ENCODE peak calls at places on chromosomes 6 and 20, in six cellular contexts. One of them, this sample, is unnamed.

GRCh38 chr6:102641426-102641825 is 1247.9 kb downstream of the GRIK2 start:
- DNase-seq in ELR: peak
- DNase-seq in left cardiac atrium: no peak
- DNase-seq in lower lobe of right lung: no peak
- DNase-seq in left ventricle myocardium inferior: no peak
- DNase-seq in type B pancreatic cell: no peak
- DNase-seq in this sample: no peak

GRCh38 chr6:156852858-156853216 is 75.7 kb downstream of the ARID1B start:
- DNase-seq in ELR: no peak
- DNase-seq in left cardiac atrium: no peak
- DNase-seq in lower lobe of right lung: no peak
- DNase-seq in left ventricle myocardium inferior: no peak
- DNase-seq in type B pancreatic cell: no peak
- DNase-seq in this sample: no peak

GRCh38 chr20:24891546-24892393 is 57.3 kb upstream of the CST7 start:
- DNase-seq in ELR: no peak
- DNase-seq in left cardiac atrium: no peak
- DNase-seq in lower lobe of right lung: no peak
- DNase-seq in left ventricle myocardium inferior: no peak
- DNase-seq in type B pancreatic cell: no peak
- DNase-seq in this sample: peak

GRCh38 chr20:32435449-32436107 is 77.4 kb downstream of the ASXL1 start:
- DNase-seq in ELR: no peak
- DNase-seq in left cardiac atrium: no peak
- DNase-seq in lower lobe of right lung: no peak
- DNase-seq in left ventricle myocardium inferior: no peak
- DNase-seq in type B pancreatic cell: no peak
- DNase-seq in this sample: no peak

GRCh38 chr6:43428112-43428570 is 800 bp downstream of the ABCC10 start:
- DNase-seq in ELR: no peak
- DNase-seq in left cardiac atrium: no peak
- DNase-seq in lower lobe of right lung: no peak
- DNase-seq in left ventricle myocardium inferior: no peak
- DNase-seq in type B pancreatic cell: no peak
- DNase-seq in this sample: no peak

GRCh38 chr6:87722831-87723726 is 21.0 kb upstream of the AKIRIN2 start:
- DNase-seq in ELR: peak
- DNase-seq in left cardiac atrium: peak
- DNase-seq in lower lobe of right lung: peak
- DNase-seq in left ventricle myocardium inferior: peak
- DNase-seq in type B pancreatic cell: no peak
- DNase-seq in this sample: peak

GRCh38 chr20:36644032-36644712 is 1.8 kb downstream of the SLA2 start:
- DNase-seq in ELR: no peak
- DNase-seq in left cardiac atrium: no peak
- DNase-seq in lower lobe of right lung: no peak
- DNase-seq in left ventricle myocardium inferior: no peak
- DNase-seq in type B pancreatic cell: no peak
- DNase-seq in this sample: no peak

GRCh38 chr6:32947552-32948465 is 5.1 kb downstream of the HLA-DMA start:
- DNase-seq in ELR: peak
- DNase-seq in left cardiac atrium: no peak
- DNase-seq in lower lobe of right lung: no peak
- DNase-seq in left ventricle myocardium inferior: no peak
- DNase-seq in type B pancreatic cell: no peak
- DNase-seq in this sample: no peak